ENCODE peak calls at places on chromosomes 13 and 19, in seven cellular contexts. One of them, this sample, is unnamed.
A peak's percentile ranks its signal among the peaks of the same experiment; 100 is the strongest.

GRCh38 chr13:39422845-39423565 is 180.0 kb downstream of the LHFPL6 start:
- DNase-seq in left ventricle myocardium inferior: no peak
- DNase-seq in breast epithelium: no peak
- DNase-seq in fibroblast of pulmonary artery: peak; percentile 67
- DNase-seq in dorsolateral prefrontal cortex: no peak
- DNase-seq in uterus: no peak
- DNase-seq in foreskin fibroblast: peak; percentile 51
- DNase-seq in this sample: no peak

GRCh38 chr13:88068975-88069374 is 397.8 kb downstream of the SLITRK5 start:
- DNase-seq in fibroblast of pulmonary artery: no peak
- DNase-seq in foreskin fibroblast: no peak
- DNase-seq in dorsolateral prefrontal cortex: no peak
- DNase-seq in left ventricle myocardium inferior: no peak
- DNase-seq in uterus: no peak
- DNase-seq in breast epithelium: no peak
- DNase-seq in this sample: peak; percentile 3

GRCh38 chr19:8306235-8307054 is 1.7 kb downstream of the CD320 start:
- DNase-seq in left ventricle myocardium inferior: no peak
- DNase-seq in fibroblast of pulmonary artery: no peak
- DNase-seq in breast epithelium: peak; percentile 15
- DNase-seq in dorsolateral prefrontal cortex: peak; percentile 33
- DNase-seq in uterus: peak; percentile 14
- DNase-seq in foreskin fibroblast: no peak
- DNase-seq in this sample: no peak

GRCh38 chr19:11378319-11379189 is 4.1 kb downstream of the SWSAP1 start:
- DNase-seq in uterus: no peak
- DNase-seq in left ventricle myocardium inferior: peak; percentile 44
- DNase-seq in foreskin fibroblast: peak; percentile 89
- DNase-seq in fibroblast of pulmonary artery: peak; percentile 66
- DNase-seq in breast epithelium: no peak
- DNase-seq in dorsolateral prefrontal cortex: peak; percentile 70
- DNase-seq in this sample: peak; percentile 56

GRCh38 chr19:5131031-5131865 is 162.3 kb downstream of the KDM4B start:
- DNase-seq in uterus: no peak
- DNase-seq in fibroblast of pulmonary artery: no peak
- DNase-seq in breast epithelium: no peak
- DNase-seq in left ventricle myocardium inferior: no peak
- DNase-seq in foreskin fibroblast: no peak
- DNase-seq in dorsolateral prefrontal cortex: no peak
- DNase-seq in this sample: peak; percentile 89

GRCh38 chr19:48654299-48655059 is 8.5 kb upstream of the CA11 start:
- DNase-seq in left ventricle myocardium inferior: no peak
- DNase-seq in uterus: no peak
- DNase-seq in fibroblast of pulmonary artery: no peak
- DNase-seq in dorsolateral prefrontal cortex: no peak
- DNase-seq in foreskin fibroblast: peak; percentile 60
- DNase-seq in breast epithelium: no peak
- DNase-seq in this sample: no peak

GRCh38 chr13:98032168-98032567 is 78.7 kb downstream of the IPO5 start:
- DNase-seq in dorsolateral prefrontal cortex: no peak
- DNase-seq in uterus: no peak
- DNase-seq in breast epithelium: no peak
- DNase-seq in left ventricle myocardium inferior: no peak
- DNase-seq in fibroblast of pulmonary artery: no peak
- DNase-seq in foreskin fibroblast: no peak
- DNase-seq in this sample: no peak

GRCh38 chr19:39919976-39920375 is 14.5 kb downstream of the FCGBP start:
- DNase-seq in dorsolateral prefrontal cortex: no peak
- DNase-seq in fibroblast of pulmonary artery: no peak
- DNase-seq in foreskin fibroblast: no peak
- DNase-seq in uterus: no peak
- DNase-seq in breast epithelium: no peak
- DNase-seq in left ventricle myocardium inferior: no peak
- DNase-seq in this sample: no peak

GRCh38 chr13:109156181-109156935 is 526.9 kb downstream of the MYO16 start:
- DNase-seq in dorsolateral prefrontal cortex: no peak
- DNase-seq in breast epithelium: no peak
- DNase-seq in uterus: no peak
- DNase-seq in foreskin fibroblast: peak; percentile 77
- DNase-seq in fibroblast of pulmonary artery: peak; percentile 88
- DNase-seq in left ventricle myocardium inferior: peak; percentile 37
- DNase-seq in this sample: no peak

GRCh38 chr19:12769689-12770088 is 5.7 kb downstream of the HOOK2 start:
- DNase-seq in dorsolateral prefrontal cortex: no peak
- DNase-seq in uterus: no peak
- DNase-seq in fibroblast of pulmonary artery: no peak
- DNase-seq in breast epithelium: no peak
- DNase-seq in foreskin fibroblast: no peak
- DNase-seq in left ventricle myocardium inferior: no peak
- DNase-seq in this sample: peak; percentile 89

GRCh38 chr19:30719991-30720329 is 347.8 kb downstream of the ZNF536 start:
- DNase-seq in fibroblast of pulmonary artery: no peak
- DNase-seq in uterus: peak; percentile 28
- DNase-seq in foreskin fibroblast: peak; percentile 31
- DNase-seq in breast epithelium: no peak
- DNase-seq in left ventricle myocardium inferior: no peak
- DNase-seq in dorsolateral prefrontal cortex: no peak
- DNase-seq in this sample: no peak

GRCh38 chr19:41476583-41476982 is 33.6 kb downstream of the ERICH4 start:
- DNase-seq in left ventricle myocardium inferior: no peak
- DNase-seq in foreskin fibroblast: no peak
- DNase-seq in dorsolateral prefrontal cortex: no peak
- DNase-seq in uterus: no peak
- DNase-seq in breast epithelium: no peak
- DNase-seq in fibroblast of pulmonary artery: no peak
- DNase-seq in this sample: peak; percentile 17

GRCh38 chr13:84050551-84050950 is 168.3 kb upstream of the SLITRK1 start:
- DNase-seq in fibroblast of pulmonary artery: no peak
- DNase-seq in left ventricle myocardium inferior: no peak
- DNase-seq in breast epithelium: no peak
- DNase-seq in foreskin fibroblast: no peak
- DNase-seq in uterus: no peak
- DNase-seq in dorsolateral prefrontal cortex: no peak
- DNase-seq in this sample: no peak

GRCh38 chr19:10911579-10912363 is 16.7 kb downstream of the YIPF2 start:
- DNase-seq in uterus: no peak
- DNase-seq in foreskin fibroblast: no peak
- DNase-seq in dorsolateral prefrontal cortex: no peak
- DNase-seq in breast epithelium: no peak
- DNase-seq in fibroblast of pulmonary artery: no peak
- DNase-seq in left ventricle myocardium inferior: no peak
- DNase-seq in this sample: no peak

GRCh38 chr19:43720936-43721335 is 5.1 kb downstream of the IRGC start:
- DNase-seq in dorsolateral prefrontal cortex: no peak
- DNase-seq in uterus: no peak
- DNase-seq in fibroblast of pulmonary artery: no peak
- DNase-seq in foreskin fibroblast: peak; percentile 38
- DNase-seq in breast epithelium: no peak
- DNase-seq in left ventricle myocardium inferior: no peak
- DNase-seq in this sample: no peak

GRCh38 chr19:29393915-29394460 is 131.8 kb upstream of the VSTM2B start:
- DNase-seq in fibroblast of pulmonary artery: no peak
- DNase-seq in dorsolateral prefrontal cortex: no peak
- DNase-seq in uterus: no peak
- DNase-seq in breast epithelium: no peak
- DNase-seq in left ventricle myocardium inferior: no peak
- DNase-seq in foreskin fibroblast: no peak
- DNase-seq in this sample: no peak

GRCh38 chr19:46904114-46905060 is 43.6 kb downstream of the ARHGAP35 start:
- DNase-seq in breast epithelium: no peak
- DNase-seq in dorsolateral prefrontal cortex: no peak
- DNase-seq in left ventricle myocardium inferior: peak; percentile 36
- DNase-seq in fibroblast of pulmonary artery: peak; percentile 84
- DNase-seq in foreskin fibroblast: peak; percentile 84
- DNase-seq in uterus: peak; percentile 49
- DNase-seq in this sample: no peak

GRCh38 chr19:2381151-2381822 is 21.2 kb downstream of the TMPRSS9 start:
- DNase-seq in breast epithelium: no peak
- DNase-seq in foreskin fibroblast: peak; percentile 39
- DNase-seq in left ventricle myocardium inferior: no peak
- DNase-seq in dorsolateral prefrontal cortex: peak; percentile 75
- DNase-seq in fibroblast of pulmonary artery: peak; percentile 31
- DNase-seq in uterus: no peak
- DNase-seq in this sample: no peak

DNA sequence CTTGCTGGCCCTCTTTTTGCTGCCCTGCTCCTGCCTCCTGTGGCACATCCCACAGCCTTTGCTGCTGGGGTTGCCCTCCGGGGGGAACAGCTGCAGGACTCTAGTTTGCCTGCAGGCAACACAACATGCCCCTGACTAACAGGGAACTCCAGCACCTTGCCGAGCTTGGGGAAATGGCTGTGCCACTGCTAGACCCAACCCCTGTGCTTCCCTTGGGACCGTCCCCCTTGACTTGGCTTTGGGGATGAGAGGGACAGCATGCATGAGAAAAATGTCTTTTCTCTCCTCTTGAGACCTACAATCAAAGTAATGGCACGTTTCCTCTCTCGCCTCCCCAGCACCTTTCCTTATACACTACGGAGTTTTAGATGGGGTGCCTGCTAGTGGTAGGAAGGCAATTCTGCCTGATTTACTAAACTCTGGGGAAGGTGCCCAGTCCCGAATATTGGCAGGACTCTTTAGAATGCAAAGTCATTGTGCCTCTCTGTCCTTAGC is 12.4 kb upstream of the VWA8 start:
- DNase-seq in foreskin fibroblast: no peak
- DNase-seq in dorsolateral prefrontal cortex: no peak
- DNase-seq in fibroblast of pulmonary artery: no peak
- DNase-seq in uterus: no peak
- DNase-seq in breast epithelium: no peak
- DNase-seq in left ventricle myocardium inferior: no peak
- DNase-seq in this sample: no peak
- H3K4me3 ChIP-seq in foreskin fibroblast: no peak overlapping the region
- H3K4me3 ChIP-seq in dorsolateral prefrontal cortex: no peak overlapping the region
- H3K4me3 ChIP-seq in fibroblast of pulmonary artery: no peak overlapping the region
- H3K4me3 ChIP-seq in uterus: no peak overlapping the region
- H3K4me3 ChIP-seq in breast epithelium: no peak overlapping the region
- H3K4me3 ChIP-seq in left ventricle myocardium inferior: no peak overlapping the region
- H3K4me3 ChIP-seq in this sample: no peak overlapping the region

GRCh38 chr13:33543089-33543459 is 257.5 kb upstream of the STARD13 start:
- DNase-seq in fibroblast of pulmonary artery: no peak
- DNase-seq in uterus: no peak
- DNase-seq in breast epithelium: no peak
- DNase-seq in dorsolateral prefrontal cortex: no peak
- DNase-seq in foreskin fibroblast: no peak
- DNase-seq in left ventricle myocardium inferior: no peak
- DNase-seq in this sample: no peak

GRCh38 chr13:33547035-33547434 is 261.5 kb upstream of the STARD13 start:
- DNase-seq in foreskin fibroblast: no peak
- DNase-seq in fibroblast of pulmonary artery: peak; percentile 18
- DNase-seq in breast epithelium: no peak
- DNase-seq in dorsolateral prefrontal cortex: no peak
- DNase-seq in uterus: no peak
- DNase-seq in left ventricle myocardium inferior: no peak
- DNase-seq in this sample: no peak

GRCh38 chr13:33543631-33544030 is 258.1 kb upstream of the STARD13 start:
- DNase-seq in left ventricle myocardium inferior: no peak
- DNase-seq in breast epithelium: no peak
- DNase-seq in foreskin fibroblast: peak; percentile 11
- DNase-seq in uterus: no peak
- DNase-seq in fibroblast of pulmonary artery: peak; percentile 14
- DNase-seq in dorsolateral prefrontal cortex: no peak
- DNase-seq in this sample: peak; percentile 38

GRCh38 chr13:33544308-33544707 is 258.8 kb upstream of the STARD13 start:
- DNase-seq in foreskin fibroblast: no peak
- DNase-seq in left ventricle myocardium inferior: no peak
- DNase-seq in fibroblast of pulmonary artery: no peak
- DNase-seq in uterus: no peak
- DNase-seq in dorsolateral prefrontal cortex: no peak
- DNase-seq in breast epithelium: no peak
- DNase-seq in this sample: no peak

GRCh38 chr13:33545492-33545891 is 259.9 kb upstream of the STARD13 start:
- DNase-seq in fibroblast of pulmonary artery: no peak
- DNase-seq in left ventricle myocardium inferior: no peak
- DNase-seq in uterus: no peak
- DNase-seq in foreskin fibroblast: no peak
- DNase-seq in dorsolateral prefrontal cortex: no peak
- DNase-seq in breast epithelium: no peak
- DNase-seq in this sample: no peak
- TF ChIP-seq CTCF in fibroblast of pulmonary artery: no peak
- TF ChIP-seq CTCF in left ventricle myocardium inferior: no peak
- TF ChIP-seq CTCF in uterus: no peak
- TF ChIP-seq CTCF in foreskin fibroblast: no peak
- TF ChIP-seq CTCF in dorsolateral prefrontal cortex: no peak
- TF ChIP-seq CTCF in breast epithelium: no peak
- TF ChIP-seq CTCF in this sample: no peak

GRCh38 chr19:19120308-19121156 is 17.7 kb downstream of the TMEM161A start:
- DNase-seq in left ventricle myocardium inferior: no peak
- DNase-seq in fibroblast of pulmonary artery: peak; percentile 82
- DNase-seq in dorsolateral prefrontal cortex: no peak
- DNase-seq in uterus: peak; percentile 96
- DNase-seq in breast epithelium: no peak
- DNase-seq in foreskin fibroblast: peak; percentile 81
- DNase-seq in this sample: peak; percentile 43
- H3K4me3 ChIP-seq in left ventricle myocardium inferior: no peak overlapping the region
- H3K4me3 ChIP-seq in fibroblast of pulmonary artery: no peak overlapping the region
- H3K4me3 ChIP-seq in dorsolateral prefrontal cortex: no peak overlapping the region
- H3K4me3 ChIP-seq in uterus: peak overlapping the region; percentile 22
- H3K4me3 ChIP-seq in breast epithelium: no peak overlapping the region
- H3K4me3 ChIP-seq in foreskin fibroblast: no peak overlapping the region
- H3K4me3 ChIP-seq in this sample: no peak overlapping the region

GRCh38 chr19:49916839-49917733 is 11.9 kb upstream of the ATF5 start:
- DNase-seq in uterus: no peak
- DNase-seq in fibroblast of pulmonary artery: no peak
- DNase-seq in breast epithelium: no peak
- DNase-seq in left ventricle myocardium inferior: no peak
- DNase-seq in dorsolateral prefrontal cortex: no peak
- DNase-seq in foreskin fibroblast: peak; percentile 14
- DNase-seq in this sample: no peak

GRCh38 chr19:49913720-49914119 is 15.3 kb upstream of the ATF5 start:
- DNase-seq in left ventricle myocardium inferior: no peak
- DNase-seq in dorsolateral prefrontal cortex: no peak
- DNase-seq in breast epithelium: no peak
- DNase-seq in foreskin fibroblast: no peak
- DNase-seq in uterus: no peak
- DNase-seq in fibroblast of pulmonary artery: no peak
- DNase-seq in this sample: no peak

GRCh38 chr19:49912965-49913685 is 15.9 kb upstream of the ATF5 start:
- DNase-seq in foreskin fibroblast: no peak
- DNase-seq in left ventricle myocardium inferior: no peak
- DNase-seq in breast epithelium: no peak
- DNase-seq in dorsolateral prefrontal cortex: peak; percentile 83
- DNase-seq in fibroblast of pulmonary artery: no peak
- DNase-seq in uterus: no peak
- DNase-seq in this sample: peak; percentile 63

GRCh38 chr19:49918089-49918488 is 10.9 kb upstream of the ATF5 start:
- DNase-seq in uterus: no peak
- DNase-seq in left ventricle myocardium inferior: no peak
- DNase-seq in dorsolateral prefrontal cortex: no peak
- DNase-seq in fibroblast of pulmonary artery: no peak
- DNase-seq in foreskin fibroblast: no peak
- DNase-seq in breast epithelium: no peak
- DNase-seq in this sample: no peak

DNA sequence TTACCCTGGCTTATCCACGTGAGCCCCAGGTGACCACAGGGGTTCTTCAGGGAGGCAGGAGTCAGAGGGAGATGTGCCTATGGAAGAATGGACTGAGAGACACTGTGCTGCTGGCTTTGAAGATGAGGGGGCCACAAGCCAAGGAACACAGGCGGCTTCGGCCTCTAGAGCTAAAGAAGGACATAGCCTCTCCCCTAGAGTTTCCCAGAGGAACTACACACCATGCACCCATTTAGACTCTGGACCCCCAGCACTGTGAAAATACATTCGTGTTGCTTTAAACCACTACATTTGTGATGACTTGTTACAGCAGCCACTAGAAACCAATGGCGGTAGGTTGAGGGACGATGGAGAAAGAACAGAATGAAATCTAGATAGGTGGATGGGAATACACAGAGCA is 13.7 kb upstream of the ATF5 start:
- DNase-seq in left ventricle myocardium inferior: no peak
- DNase-seq in foreskin fibroblast: no peak
- DNase-seq in fibroblast of pulmonary artery: no peak
- DNase-seq in dorsolateral prefrontal cortex: no peak
- DNase-seq in uterus: no peak
- DNase-seq in breast epithelium: no peak
- DNase-seq in this sample: no peak
- TF ChIP-seq CTCF in left ventricle myocardium inferior: no peak
- TF ChIP-seq CTCF in foreskin fibroblast: no peak
- TF ChIP-seq CTCF in fibroblast of pulmonary artery: peak; percentile 18
- TF ChIP-seq CTCF in dorsolateral prefrontal cortex: no peak
- TF ChIP-seq CTCF in uterus: no peak
- TF ChIP-seq CTCF in breast epithelium: no peak
- TF ChIP-seq CTCF in this sample: no peak

This sample was measured in GM12865.